ENCODE peak calls at places on chromosomes 16 and 17, in five cellular contexts. R, L, U, P and Q are unnamed samples.

GRCh38 chr17:63685021-63685420 is 14.9 kb downstream of the LIMD2 start:
- DNase-seq in P (no peak), L (no peak), R (no peak), U (no peak), Q (no peak)

GRCh38 chr17:41793749-41794602 is 7.5 kb upstream of the JUP start:
- DNase-seq in U (no peak), L (no peak), P (peak; percentile 62), R (no peak), Q (no peak)

GRCh38 chr17:77521076-77521475 is 380.3 kb downstream of the SEC14L1 start:
- DNase-seq in L (no peak), P (no peak), R (no peak), U (no peak), Q (no peak)

GRCh38 chr17:48818361-48818841 is 1.4 kb upstream of the TTLL6 start:
- DNase-seq in R (no peak), L (peak; percentile 57), U (no peak), P (no peak), Q (no peak)

GRCh38 chr16:87407511-87408112 is 15.5 kb downstream of the MAP1LC3B start:
- DNase-seq in P (no peak), L (no peak), R (peak; percentile 44), U (no peak), Q (no peak)

GRCh38 chr17:57455063-57455914 is 199.0 kb downstream of the MSI2 start:
- DNase-seq in R (no peak), L (no peak), U (no peak), P (peak; percentile 87), Q (no peak)

GRCh38 chr17:38748329-38749221 is at the start of gene PCGF2:
- DNase-seq in P (peak; percentile 83), U (no peak), R (peak; percentile 94), L (peak; percentile 99), Q (peak; percentile 54)

GRCh38 chr17:41678907-41679739 is 9.6 kb upstream of the EIF1 start:
- DNase-seq in L (no peak), P (peak; percentile 35), R (no peak), U (no peak), Q (no peak)

GRCh38 chr16:56279132-56279531 is 87.8 kb downstream of the GNAO1 start:
- DNase-seq in R (no peak), L (no peak), U (peak; percentile 30), P (no peak), Q (no peak)